ENCODE peak calls at places on chromosomes 7 and 10, in six cellular contexts. E, G, Y, J, P and K are unnamed samples.

GRCh38 chr10:89695307-89695706 is 6.1 kb upstream of the KIF20B start:
- DNase-seq in J (no peak), E (no peak), Y (no peak), P (no peak), G (peak), K (no peak)

GRCh38 chr10:72309290-72310240 is 35.8 kb downstream of the DDIT4 start:
- DNase-seq in G (peak), E (no peak), Y (no peak), J (no peak), P (no peak), K (no peak)

GRCh38 chr10:108375691-108376090 is 1211.2 kb upstream of the SORCS1 start:
- DNase-seq in Y (no peak), P (no peak), E (no peak), G (no peak), J (no peak), K (no peak)

GRCh38 chr10:119301397-119301796 is 94.0 kb downstream of the GRK5 start:
- DNase-seq in Y (no peak), G (peak), J (no peak), E (no peak), P (peak), K (no peak)

GRCh38 chr10:89283988-89284475 is 17.8 kb upstream of the IFIT2 start:
- DNase-seq in G (peak), P (peak), J (no peak), Y (peak), E (peak), K (peak)

GRCh38 chr10:87635498-87636312 is 24.0 kb upstream of the PAPSS2 start:
- DNase-seq in E (no peak), G (no peak), P (peak), J (peak), Y (no peak), K (no peak)

GRCh38 chr7:120609136-120609753 is 248.7 kb downstream of the TSPAN12 start:
- DNase-seq in E (no peak), Y (no peak), J (no peak), P (no peak), G (no peak), K (peak)

GRCh38 chr10:17009228-17009700 is 120.3 kb downstream of the CUBN start:
- DNase-seq in Y (no peak), P (peak), G (no peak), J (no peak), E (no peak), K (no peak)

GRCh38 chr7:34457329-34457728 is 200.7 kb upstream of the NPSR1 start:
- DNase-seq in Y (no peak), P (no peak), E (no peak), J (no peak), G (no peak), K (no peak)

GRCh38 chr10:45219416-45219815 is 96.0 kb downstream of the OR13A1 start:
- DNase-seq in P (no peak), G (no peak), E (no peak), J (no peak), Y (no peak), K (no peak)

GRCh38 chr10:110067960-110068770 is 60.4 kb downstream of the ADD3 start:
- DNase-seq in G (peak), J (no peak), Y (no peak), E (peak), P (no peak), K (no peak)

GRCh38 chr7:44176486-44176885 is 12.8 kb downstream of the GCK start:
- DNase-seq in P (no peak), G (no peak), E (no peak), Y (no peak), J (no peak), K (no peak)

GRCh38 chr10:124674768-124675222 is 69.4 kb downstream of the FAM53B start:
- DNase-seq in G (no peak), E (no peak), P (no peak), J (no peak), Y (no peak), K (no peak)

GRCh38 chr7:130356760-130357611 is 12.4 kb downstream of the CPA5 start:
- DNase-seq in Y (peak), P (no peak), G (no peak), J (peak), E (no peak), K (peak)

GRCh38 chr7:80644054-80644453 is 5.6 kb downstream of the CD36 start:
- DNase-seq in J (no peak), E (no peak), P (no peak), Y (no peak), G (no peak), K (no peak)

GRCh38 chr10:62113680-62114079 is 155.0 kb downstream of the RTKN2 start:
- DNase-seq in E (no peak), P (no peak), J (no peak), Y (no peak), G (no peak), K (no peak)

GRCh38 chr10:78520737-78521430 is 487.2 kb downstream of the RPS24 start:
- DNase-seq in Y (peak), J (peak), G (no peak), E (no peak), P (peak), K (peak)

GRCh38 chr10:132506711-132507466 is 30.7 kb upstream of the INPP5A start:
- DNase-seq in P (no peak), G (no peak), Y (no peak), E (no peak), J (no peak), K (peak)

GRCh38 chr7:2862831-2863361 is 18.8 kb upstream of the GNA12 start:
- DNase-seq in J (peak), Y (no peak), P (no peak), E (no peak), G (no peak), K (peak)

GRCh38 chr10:29141761-29142160 is 147.1 kb upstream of the LYZL1 start:
- DNase-seq in G (no peak), J (no peak), Y (no peak), E (no peak), P (peak), K (no peak)

GRCh38 chr10:84743483-84743882 is 415.1 kb downstream of the CCSER2 start:
- DNase-seq in Y (no peak), G (no peak), P (no peak), J (peak), E (no peak), K (no peak)

GRCh38 chr10:92714872-92715271 is 25.1 kb downstream of the HHEX start:
- DNase-seq in J (no peak), G (no peak), Y (no peak), P (no peak), E (no peak), K (no peak)

GRCh38 chr10:97925308-97925938 is 75.8 kb downstream of the GOLGA7B start:
- DNase-seq in P (no peak), J (no peak), Y (no peak), G (no peak), E (no peak), K (no peak)

GRCh38 chr10:122124808-122125207 is 135.8 kb downstream of the TACC2 start:
- DNase-seq in J (no peak), G (no peak), P (no peak), Y (no peak), E (no peak), K (no peak)

GRCh38 chr10:122126763-122127659 is 138.0 kb downstream of the TACC2 start:
- DNase-seq in G (no peak), E (peak), P (peak), Y (peak), J (peak), K (peak)

GRCh38 chr10:122130474-122131110 is 140.5 kb upstream of the BTBD16 start:
- DNase-seq in J (no peak), Y (no peak), G (no peak), E (no peak), P (no peak), K (no peak)

GRCh38 chr10:122128357-122128756 is 139.4 kb downstream of the TACC2 start:
- DNase-seq in P (peak), G (peak), Y (no peak), E (peak), J (no peak), K (no peak)

GRCh38 chr10:122127943-122128342 is 139.0 kb downstream of the TACC2 start:
- DNase-seq in E (no peak), J (peak), P (peak), G (no peak), Y (no peak), K (no peak)
- H3K4me3 ChIP-seq in E (peak), J (peak), P (no peak), G (no peak), Y (peak), K (no peak)

DNA sequence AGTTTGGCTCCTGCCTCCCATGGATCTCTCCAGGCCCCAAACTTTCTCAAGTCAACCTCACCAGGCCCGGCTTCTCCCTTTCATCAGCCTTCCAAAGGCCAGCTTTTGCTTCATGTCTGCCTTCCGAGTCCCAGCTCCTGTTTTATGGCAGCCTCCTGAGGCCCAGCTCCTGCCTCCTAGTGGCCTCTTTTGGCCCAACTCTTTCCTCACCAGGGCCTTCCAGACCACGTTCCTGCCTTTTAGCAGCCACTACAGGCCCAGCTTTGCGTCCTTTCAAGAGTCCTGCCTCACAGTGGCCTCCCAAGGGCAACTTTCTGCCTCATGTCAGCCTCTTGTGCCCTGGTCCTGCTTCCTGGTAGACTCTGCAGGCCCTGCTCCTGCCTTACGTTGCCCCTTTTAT is 15.3 kb upstream of the TMEM248 start:
- DNase-seq in J (no peak), E (no peak), G (no peak), Y (no peak), P (no peak), K (no peak)
- TF ChIP-seq CTCF in J (peak), E (no peak), G (no peak), Y (no peak), P (no peak), K (peak)

GRCh38 chr10:63247771-63248170 is 114.6 kb downstream of the NRBF2 start:
- DNase-seq in Y (no peak), E (no peak), J (peak), G (no peak), P (peak), K (no peak)
- H3K4me3 ChIP-seq in Y (no peak), E (no peak), J (no peak), G (no peak), P (no peak), K (no peak)

DNA sequence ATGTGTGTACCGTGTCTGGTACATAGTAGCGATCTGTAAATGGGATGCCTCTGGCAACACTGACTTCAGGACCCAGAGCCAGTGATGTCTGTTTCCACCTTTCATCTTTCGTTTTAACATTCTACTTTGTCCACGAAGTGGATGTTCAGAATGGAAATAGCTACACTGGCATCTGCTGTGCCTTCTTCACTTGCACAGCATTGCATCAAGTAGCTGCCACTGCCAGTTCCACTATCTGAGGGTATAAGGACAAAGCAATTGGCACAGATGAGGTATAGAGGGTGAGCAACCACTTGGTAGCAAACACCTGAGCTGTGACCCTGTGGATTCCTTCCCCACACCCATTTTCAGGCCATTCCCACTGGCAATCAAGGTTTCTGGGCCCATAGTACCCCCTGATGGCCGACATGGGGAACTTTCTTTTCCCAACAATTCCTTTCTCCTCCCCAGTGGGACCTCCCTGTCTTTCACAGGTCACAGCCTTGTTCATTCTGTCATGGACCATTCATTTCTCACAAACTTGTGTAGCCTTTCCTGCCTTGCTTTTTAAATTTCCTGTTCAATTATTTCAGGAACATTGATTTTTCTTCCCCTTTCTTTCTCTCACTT is 4.0 kb downstream of the ITGA8 start:
- DNase-seq in G (peak), J (peak), P (peak), E (no peak), Y (no peak), K (no peak)
- TF ChIP-seq CTCF in G (no peak), J (peak), P (peak), E (peak), Y (peak), K (peak)

DNA sequence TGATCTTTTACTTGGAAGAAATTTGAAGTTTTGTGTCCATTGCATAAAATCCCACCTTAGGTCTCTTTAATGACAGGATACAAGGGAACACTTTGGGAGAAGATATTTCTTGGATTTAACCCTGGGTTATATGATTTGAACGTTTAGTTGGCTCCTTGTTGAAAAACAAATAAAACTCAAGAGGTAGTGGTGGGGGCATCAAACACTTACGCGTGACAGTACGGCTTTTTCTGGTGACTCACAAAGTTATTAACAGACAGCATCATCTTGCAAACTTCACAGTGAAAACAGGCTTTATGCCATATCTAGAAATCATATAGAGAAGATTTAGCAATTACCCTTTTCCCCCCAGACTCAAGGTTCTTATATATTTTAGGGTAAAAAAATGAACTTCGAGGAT is 699 bp downstream of the NRAP start:
- DNase-seq in Y (peak), P (no peak), E (no peak), G (no peak), J (peak), K (no peak)
- H3K4me3 ChIP-seq in Y (no peak), P (no peak), E (peak), G (no peak), J (no peak), K (no peak)

DNA sequence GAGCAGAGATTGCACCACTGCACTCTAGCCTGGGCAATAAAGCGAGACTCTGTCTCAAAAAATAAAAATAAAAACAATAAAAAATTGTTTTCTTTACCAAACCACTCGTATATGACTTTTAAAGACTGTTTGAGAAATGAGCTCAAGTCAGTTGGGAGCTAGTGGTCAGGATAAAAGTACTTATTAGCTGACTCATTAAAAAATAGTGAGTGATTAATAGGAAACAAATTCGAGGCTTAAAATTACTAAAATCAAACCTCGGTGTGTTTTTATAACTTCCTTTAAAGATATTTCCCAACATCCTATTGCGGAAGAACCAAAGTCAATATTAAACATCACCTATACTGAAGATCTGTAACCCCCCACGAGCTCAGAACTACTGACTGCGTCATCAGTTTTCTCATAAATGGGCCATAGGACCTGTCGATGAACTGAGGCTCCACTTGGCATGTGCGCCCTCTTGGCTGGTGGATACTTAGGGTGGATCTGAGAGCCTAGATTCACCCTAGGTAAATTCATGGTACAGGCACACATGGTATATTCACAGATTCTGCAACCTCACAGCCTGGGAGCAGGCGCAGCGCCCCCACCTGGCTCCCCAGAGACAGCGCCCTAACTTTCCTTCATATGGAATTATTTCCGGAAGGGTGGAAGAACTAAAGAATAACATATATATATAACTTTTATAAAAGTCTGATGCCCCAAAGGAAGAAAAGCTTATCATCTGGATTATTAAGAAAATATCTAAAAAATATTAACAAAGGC is 9.2 kb downstream of the MKI67 start:
- DNase-seq in P (no peak), Y (no peak), G (no peak), E (no peak), J (no peak), K (no peak)
- TF ChIP-seq CTCF in P (peak), Y (peak), G (no peak), E (no peak), J (peak), K (peak)

GRCh38 chr7:128833148-128833938 is 3.1 kb downstream of the FLNC start:
- DNase-seq in G (peak), J (peak), E (peak), Y (no peak), P (peak), K (peak)

GRCh38 chr7:128835790-128836641 is 5.8 kb downstream of the FLNC start:
- DNase-seq in J (peak), Y (no peak), P (no peak), E (peak), G (no peak), K (no peak)

GRCh38 chr7:128836729-128837348 is 6.6 kb downstream of the FLNC start:
- DNase-seq in E (no peak), J (no peak), Y (no peak), G (no peak), P (no peak), K (no peak)

GRCh38 chr7:128833939-128834310 is 3.7 kb downstream of the FLNC start:
- DNase-seq in Y (no peak), E (no peak), J (peak), P (no peak), G (no peak), K (no peak)

GRCh38 chr7:128835231-128835751 is 5.1 kb downstream of the FLNC start:
- DNase-seq in J (no peak), Y (no peak), P (no peak), E (no peak), G (no peak), K (no peak)
- H3K4me3 ChIP-seq in J (no peak), Y (no peak), P (no peak), E (peak), G (no peak), K (no peak)

GRCh38 chr7:37352974-37353948 is 95.4 kb downstream of the ELMO1 start:
- DNase-seq in J (no peak), G (peak), Y (no peak), E (peak), P (no peak), K (no peak)
- TF ChIP-seq CTCF in J (no peak), G (no peak), Y (peak), E (no peak), P (peak), K (no peak)